ENCODE peak calls at places on chromosomes 2 and 18, in seven cellular contexts. One of them, this sample, is unnamed.
A peak's percentile ranks its signal among the peaks of the same experiment; 100 is the strongest.

GRCh38 chr2:197873293-197873701 is 68.9 kb downstream of the PLCL1 start:
- DNase-seq in AG04450: peak; percentile 32
- DNase-seq in hepatocyte: no peak
- DNase-seq in midbrain: no peak
- DNase-seq in gastrocnemius medialis: no peak
- DNase-seq in foreskin fibroblast: peak; percentile 90
- DNase-seq in activated gamma-delta T cell: no peak
- DNase-seq in this sample: no peak

GRCh38 chr2:178628590-178628989 is 148.3 kb downstream of the PLEKHA3 start:
- DNase-seq in AG04450: no peak
- DNase-seq in hepatocyte: no peak
- DNase-seq in midbrain: no peak
- DNase-seq in gastrocnemius medialis: no peak
- DNase-seq in foreskin fibroblast: no peak
- DNase-seq in activated gamma-delta T cell: no peak
- DNase-seq in this sample: no peak

GRCh38 chr18:69774831-69775230 is 172.8 kb downstream of the CD226 start:
- DNase-seq in AG04450: no peak
- DNase-seq in hepatocyte: no peak
- DNase-seq in midbrain: no peak
- DNase-seq in gastrocnemius medialis: no peak
- DNase-seq in foreskin fibroblast: peak; percentile 51
- DNase-seq in activated gamma-delta T cell: no peak
- DNase-seq in this sample: no peak

GRCh38 chr2:206438196-206438727 is 5.1 kb upstream of the ADAM23 start:
- DNase-seq in AG04450: no peak
- DNase-seq in hepatocyte: no peak
- DNase-seq in midbrain: no peak
- DNase-seq in gastrocnemius medialis: no peak
- DNase-seq in foreskin fibroblast: peak; percentile 23
- DNase-seq in activated gamma-delta T cell: no peak
- DNase-seq in this sample: no peak

GRCh38 chr2:147165682-147166081 is 679.1 kb upstream of the ACVR2A start:
- DNase-seq in AG04450: no peak
- DNase-seq in hepatocyte: no peak
- DNase-seq in midbrain: no peak
- DNase-seq in gastrocnemius medialis: no peak
- DNase-seq in foreskin fibroblast: peak; percentile 13
- DNase-seq in activated gamma-delta T cell: no peak
- DNase-seq in this sample: no peak

GRCh38 chr2:49042510-49042909 is 111.8 kb downstream of the FSHR start:
- DNase-seq in AG04450: no peak
- DNase-seq in hepatocyte: no peak
- DNase-seq in midbrain: no peak
- DNase-seq in gastrocnemius medialis: no peak
- DNase-seq in foreskin fibroblast: no peak
- DNase-seq in activated gamma-delta T cell: no peak
- DNase-seq in this sample: no peak

GRCh38 chr2:100059638-100060037 is 82.8 kb downstream of the AFF3 start:
- DNase-seq in AG04450: no peak
- DNase-seq in hepatocyte: no peak
- DNase-seq in midbrain: no peak
- DNase-seq in gastrocnemius medialis: no peak
- DNase-seq in foreskin fibroblast: no peak
- DNase-seq in activated gamma-delta T cell: no peak
- DNase-seq in this sample: no peak

GRCh38 chr2:8281234-8281633 is 400.6 kb upstream of the ID2 start:
- DNase-seq in AG04450: no peak
- DNase-seq in hepatocyte: no peak
- DNase-seq in midbrain: no peak
- DNase-seq in gastrocnemius medialis: no peak
- DNase-seq in foreskin fibroblast: no peak
- DNase-seq in activated gamma-delta T cell: no peak
- DNase-seq in this sample: peak; percentile 55

GRCh38 chr2:60707750-60708371 is 48.2 kb upstream of the PAPOLG start:
- DNase-seq in AG04450: no peak
- DNase-seq in hepatocyte: peak; percentile 68
- DNase-seq in midbrain: peak; percentile 47
- DNase-seq in gastrocnemius medialis: no peak
- DNase-seq in foreskin fibroblast: peak; percentile 57
- DNase-seq in activated gamma-delta T cell: no peak
- DNase-seq in this sample: peak; percentile 21

GRCh38 chr2:149861034-149861433 is 273.5 kb upstream of the MMADHC start:
- DNase-seq in AG04450: no peak
- DNase-seq in hepatocyte: no peak
- DNase-seq in midbrain: no peak
- DNase-seq in gastrocnemius medialis: no peak
- DNase-seq in foreskin fibroblast: no peak
- DNase-seq in activated gamma-delta T cell: no peak
- DNase-seq in this sample: no peak

GRCh38 chr2:232431705-232432590 is 24.0 kb upstream of the ALPI start:
- DNase-seq in AG04450: no peak
- DNase-seq in hepatocyte: no peak
- DNase-seq in midbrain: no peak
- DNase-seq in gastrocnemius medialis: no peak
- DNase-seq in foreskin fibroblast: no peak
- DNase-seq in activated gamma-delta T cell: no peak
- DNase-seq in this sample: no peak

GRCh38 chr2:30653847-30654246 is 153.4 kb downstream of the CAPN13 start:
- DNase-seq in AG04450: no peak
- DNase-seq in hepatocyte: no peak
- DNase-seq in midbrain: no peak
- DNase-seq in gastrocnemius medialis: peak; percentile 39
- DNase-seq in foreskin fibroblast: peak; percentile 50
- DNase-seq in activated gamma-delta T cell: no peak
- DNase-seq in this sample: no peak

GRCh38 chr2:104930739-104931138 is 76.8 kb downstream of the POU3F3 start:
- DNase-seq in AG04450: no peak
- DNase-seq in hepatocyte: no peak
- DNase-seq in midbrain: no peak
- DNase-seq in gastrocnemius medialis: no peak
- DNase-seq in foreskin fibroblast: no peak
- DNase-seq in activated gamma-delta T cell: no peak
- DNase-seq in this sample: no peak

GRCh38 chr2:96267159-96267971 is 1.3 kb downstream of the CIAO1 start:
- DNase-seq in AG04450: no peak
- DNase-seq in hepatocyte: peak; percentile 69
- DNase-seq in midbrain: no peak
- DNase-seq in gastrocnemius medialis: no peak
- DNase-seq in foreskin fibroblast: peak; percentile 59
- DNase-seq in activated gamma-delta T cell: peak; percentile 13
- DNase-seq in this sample: peak; percentile 48

GRCh38 chr2:215736653-215737290 is 276.6 kb downstream of the MREG start:
- DNase-seq in AG04450: no peak
- DNase-seq in hepatocyte: no peak
- DNase-seq in midbrain: no peak
- DNase-seq in gastrocnemius medialis: no peak
- DNase-seq in foreskin fibroblast: peak; percentile 90
- DNase-seq in activated gamma-delta T cell: no peak
- DNase-seq in this sample: no peak

GRCh38 chr2:232075080-232075479 is 113.6 kb downstream of the DIS3L2 start:
- DNase-seq in AG04450: no peak
- DNase-seq in hepatocyte: no peak
- DNase-seq in midbrain: no peak
- DNase-seq in gastrocnemius medialis: no peak
- DNase-seq in foreskin fibroblast: peak; percentile 89
- DNase-seq in activated gamma-delta T cell: no peak
- DNase-seq in this sample: no peak

GRCh38 chr18:35059280-35059927 is 18.2 kb downstream of the MAPRE2 start:
- DNase-seq in AG04450: no peak
- DNase-seq in hepatocyte: no peak
- DNase-seq in midbrain: no peak
- DNase-seq in gastrocnemius medialis: peak; percentile 77
- DNase-seq in foreskin fibroblast: no peak
- DNase-seq in activated gamma-delta T cell: no peak
- DNase-seq in this sample: no peak

GRCh38 chr2:27903649-27904544 is 13.4 kb downstream of the BABAM2 start:
- DNase-seq in AG04450: no peak
- DNase-seq in hepatocyte: no peak
- DNase-seq in midbrain: no peak
- DNase-seq in gastrocnemius medialis: peak; percentile 34
- DNase-seq in foreskin fibroblast: peak; percentile 59
- DNase-seq in activated gamma-delta T cell: no peak
- DNase-seq in this sample: peak; percentile 22

GRCh38 chr2:16900405-16901025 is 234.9 kb upstream of the CYRIA start:
- DNase-seq in AG04450: no peak
- DNase-seq in hepatocyte: peak; percentile 55
- DNase-seq in midbrain: no peak
- DNase-seq in gastrocnemius medialis: no peak
- DNase-seq in foreskin fibroblast: no peak
- DNase-seq in activated gamma-delta T cell: no peak
- DNase-seq in this sample: peak; percentile 6

GRCh38 chr2:1314254-1314653 is 99.0 kb upstream of the TPO start:
- DNase-seq in AG04450: no peak
- DNase-seq in hepatocyte: no peak
- DNase-seq in midbrain: no peak
- DNase-seq in gastrocnemius medialis: no peak
- DNase-seq in foreskin fibroblast: no peak
- DNase-seq in activated gamma-delta T cell: no peak
- DNase-seq in this sample: no peak

GRCh38 chr18:22564036-22564435 is 146.3 kb upstream of the CTAGE1 start:
- DNase-seq in AG04450: no peak
- DNase-seq in hepatocyte: no peak
- DNase-seq in midbrain: no peak
- DNase-seq in gastrocnemius medialis: no peak
- DNase-seq in foreskin fibroblast: no peak
- DNase-seq in activated gamma-delta T cell: no peak
- DNase-seq in this sample: no peak

GRCh38 chr2:73640537-73640936 is 1.7 kb downstream of the NAT8 start:
- DNase-seq in AG04450: no peak
- DNase-seq in hepatocyte: no peak
- DNase-seq in midbrain: peak; percentile 35
- DNase-seq in gastrocnemius medialis: no peak
- DNase-seq in foreskin fibroblast: peak; percentile 16
- DNase-seq in activated gamma-delta T cell: no peak
- DNase-seq in this sample: no peak

GRCh38 chr2:224927671-224928173 is 114.5 kb downstream of the DOCK10 start:
- DNase-seq in AG04450: peak; percentile 60
- DNase-seq in hepatocyte: no peak
- DNase-seq in midbrain: no peak
- DNase-seq in gastrocnemius medialis: peak; percentile 17
- DNase-seq in foreskin fibroblast: peak; percentile 49
- DNase-seq in activated gamma-delta T cell: no peak
- DNase-seq in this sample: peak; percentile 41

GRCh38 chr2:63041592-63041991 is 9.0 kb upstream of the OTX1 start:
- DNase-seq in AG04450: no peak
- DNase-seq in hepatocyte: no peak
- DNase-seq in midbrain: no peak
- DNase-seq in gastrocnemius medialis: no peak
- DNase-seq in foreskin fibroblast: no peak
- DNase-seq in activated gamma-delta T cell: no peak
- DNase-seq in this sample: no peak

GRCh38 chr2:186853871-186854435 is 5.0 kb upstream of the ZSWIM2 start:
- DNase-seq in AG04450: no peak
- DNase-seq in hepatocyte: no peak
- DNase-seq in midbrain: no peak
- DNase-seq in gastrocnemius medialis: no peak
- DNase-seq in foreskin fibroblast: peak; percentile 22
- DNase-seq in activated gamma-delta T cell: no peak
- DNase-seq in this sample: no peak

GRCh38 chr2:136932700-136933099 is 167.4 kb downstream of the THSD7B start:
- DNase-seq in AG04450: no peak
- DNase-seq in hepatocyte: peak; percentile 47
- DNase-seq in midbrain: no peak
- DNase-seq in gastrocnemius medialis: no peak
- DNase-seq in foreskin fibroblast: no peak
- DNase-seq in activated gamma-delta T cell: no peak
- DNase-seq in this sample: no peak

GRCh38 chr2:126685629-126686028 is 29.7 kb downstream of the GYPC start:
- DNase-seq in AG04450: no peak
- DNase-seq in hepatocyte: no peak
- DNase-seq in midbrain: no peak
- DNase-seq in gastrocnemius medialis: no peak
- DNase-seq in foreskin fibroblast: no peak
- DNase-seq in activated gamma-delta T cell: no peak
- DNase-seq in this sample: no peak

GRCh38 chr18:36392888-36393287 is 95.4 kb downstream of the FHOD3 start:
- DNase-seq in AG04450: no peak
- DNase-seq in hepatocyte: no peak
- DNase-seq in midbrain: no peak
- DNase-seq in gastrocnemius medialis: no peak
- DNase-seq in foreskin fibroblast: no peak
- DNase-seq in activated gamma-delta T cell: no peak
- DNase-seq in this sample: no peak

GRCh38 chr2:38178142-38178541 is 102.2 kb upstream of the CYP1B1 start:
- DNase-seq in AG04450: no peak
- DNase-seq in hepatocyte: peak; percentile 37
- DNase-seq in midbrain: peak; percentile 15
- DNase-seq in gastrocnemius medialis: peak; percentile 40
- DNase-seq in foreskin fibroblast: peak; percentile 42
- DNase-seq in activated gamma-delta T cell: no peak
- DNase-seq in this sample: no peak

GRCh38 chr18:22169889-22170420 is 566 bp downstream of the GATA6 start:
- DNase-seq in AG04450: no peak
- DNase-seq in hepatocyte: no peak
- DNase-seq in midbrain: no peak
- DNase-seq in gastrocnemius medialis: no peak
- DNase-seq in foreskin fibroblast: no peak
- DNase-seq in activated gamma-delta T cell: no peak
- DNase-seq in this sample: peak; percentile 80

GRCh38 chr2:32647180-32647651 is 19.4 kb downstream of the TTC27 start:
- DNase-seq in AG04450: peak; percentile 39
- DNase-seq in hepatocyte: no peak
- DNase-seq in midbrain: no peak
- DNase-seq in gastrocnemius medialis: no peak
- DNase-seq in foreskin fibroblast: peak; percentile 75
- DNase-seq in activated gamma-delta T cell: no peak
- DNase-seq in this sample: no peak

GRCh38 chr2:181281206-181281832 is 175.9 kb upstream of the ITGA4 start:
- DNase-seq in AG04450: no peak
- DNase-seq in hepatocyte: no peak
- DNase-seq in midbrain: no peak
- DNase-seq in gastrocnemius medialis: no peak
- DNase-seq in foreskin fibroblast: no peak
- DNase-seq in activated gamma-delta T cell: no peak
- DNase-seq in this sample: peak; percentile 38

GRCh38 chr2:98932164-98932563 is 3.9 kb downstream of the CRACDL start:
- DNase-seq in AG04450: no peak
- DNase-seq in hepatocyte: no peak
- DNase-seq in midbrain: no peak
- DNase-seq in gastrocnemius medialis: no peak
- DNase-seq in foreskin fibroblast: no peak
- DNase-seq in activated gamma-delta T cell: no peak
- DNase-seq in this sample: no peak

GRCh38 chr18:32271649-32272324 is 81.9 kb downstream of the MEP1B start:
- DNase-seq in AG04450: peak; percentile 3
- DNase-seq in hepatocyte: peak; percentile 68
- DNase-seq in midbrain: peak; percentile 41
- DNase-seq in gastrocnemius medialis: no peak
- DNase-seq in foreskin fibroblast: peak; percentile 67
- DNase-seq in activated gamma-delta T cell: no peak
- DNase-seq in this sample: peak; percentile 49

GRCh38 chr2:45168731-45169338 is 159.6 kb upstream of the SIX2 start:
- DNase-seq in AG04450: no peak
- DNase-seq in hepatocyte: no peak
- DNase-seq in midbrain: no peak
- DNase-seq in gastrocnemius medialis: no peak
- DNase-seq in foreskin fibroblast: peak; percentile 44
- DNase-seq in activated gamma-delta T cell: no peak
- DNase-seq in this sample: no peak

GRCh38 chr2:235390108-235390815 is 103.6 kb upstream of the AGAP1 start:
- DNase-seq in AG04450: peak; percentile 26
- DNase-seq in hepatocyte: no peak
- DNase-seq in midbrain: no peak
- DNase-seq in gastrocnemius medialis: no peak
- DNase-seq in foreskin fibroblast: no peak
- DNase-seq in activated gamma-delta T cell: no peak
- DNase-seq in this sample: peak; percentile 66

GRCh38 chr2:32264422-32265149 is at the start of gene NLRC4:
- DNase-seq in AG04450: no peak
- DNase-seq in hepatocyte: no peak
- DNase-seq in midbrain: no peak
- DNase-seq in gastrocnemius medialis: no peak
- DNase-seq in foreskin fibroblast: no peak
- DNase-seq in activated gamma-delta T cell: no peak
- DNase-seq in this sample: no peak

GRCh38 chr18:13614701-13615288 is 111.6 kb downstream of the FAM210A start:
- DNase-seq in AG04450: no peak
- DNase-seq in hepatocyte: no peak
- DNase-seq in midbrain: no peak
- DNase-seq in gastrocnemius medialis: no peak
- DNase-seq in foreskin fibroblast: no peak
- DNase-seq in activated gamma-delta T cell: no peak
- DNase-seq in this sample: peak; percentile 31

This sample was measured in small intestine.